ENCODE peak calls at places on chromosomes 1 and 21, in seven cellular contexts. I, B, T, Z, F, A and S are unnamed samples.

GRCh38 chr1:179342740-179343404 is 22.9 kb upstream of the AXDND1 start:
- DNase-seq in I (no peak), B (no peak), T (no peak), Z (no peak), F (no peak), A (no peak), S (no peak)

GRCh38 chr1:58768971-58769808 is 14.7 kb downstream of the JUN start:
- DNase-seq in I (peak), B (peak), T (peak), Z (peak), F (peak), A (peak), S (peak)

GRCh38 chr1:107140703-107141490 is at the start of gene NTNG1:
- DNase-seq in I (peak), B (no peak), T (peak), Z (no peak), F (peak), A (no peak), S (peak)

GRCh38 chr21:44392185-44392584 is 38.8 kb downstream of the TRPM2 start:
- DNase-seq in I (no peak), B (no peak), T (no peak), Z (no peak), F (no peak), A (no peak), S (no peak)

GRCh38 chr1:75136921-75137641 is 2.9 kb downstream of the LHX8 start:
- DNase-seq in I (peak), B (no peak), T (peak), Z (no peak), F (no peak), A (peak), S (no peak)

GRCh38 chr1:151898519-151898991 is 10.8 kb downstream of the THEM4 start:
- DNase-seq in I (no peak), B (no peak), T (no peak), Z (no peak), F (no peak), A (no peak), S (no peak)

GRCh38 chr1:81183157-81183952 is 617.4 kb upstream of the ADGRL2 start:
- DNase-seq in I (no peak), B (no peak), T (no peak), Z (no peak), F (no peak), A (no peak), S (no peak)

GRCh38 chr1:153288634-153289275 is 24.0 kb downstream of the PGLYRP3 start:
- DNase-seq in I (no peak), B (no peak), T (peak), Z (no peak), F (peak), A (no peak), S (peak)

GRCh38 chr1:106831511-106831910 is 225.0 kb upstream of the PRMT6 start:
- DNase-seq in I (no peak), B (no peak), T (no peak), Z (no peak), F (no peak), A (no peak), S (no peak)

GRCh38 chr1:33429332-33429731 is 1.6 kb downstream of the PHC2 start:
- DNase-seq in I (no peak), B (no peak), T (no peak), Z (no peak), F (no peak), A (no peak), S (no peak)

GRCh38 chr1:55443175-55443933 is 228.2 kb upstream of the USP24 start:
- DNase-seq in I (no peak), B (no peak), T (peak), Z (peak), F (no peak), A (no peak), S (peak)

GRCh38 chr1:98277111-98277510 is 356.3 kb upstream of the DPYD start:
- DNase-seq in I (peak), B (no peak), T (peak), Z (no peak), F (no peak), A (no peak), S (peak)

GRCh38 chr1:2100775-2101108 is 50.5 kb downstream of the PRKCZ start:
- DNase-seq in I (no peak), B (no peak), T (no peak), Z (no peak), F (no peak), A (no peak), S (no peak)

GRCh38 chr21:35904995-35905972 is 155.0 kb downstream of the SETD4 start:
- DNase-seq in I (no peak), B (no peak), T (peak), Z (no peak), F (no peak), A (no peak), S (peak)

GRCh38 chr1:119000371-119001180 is 12.4 kb upstream of the TBX15 start:
- DNase-seq in I (peak), B (no peak), T (peak), Z (no peak), F (no peak), A (peak), S (no peak)

GRCh38 chr1:180290265-180291001 is 60.4 kb downstream of the LHX4 start:
- DNase-seq in I (no peak), B (no peak), T (no peak), Z (no peak), F (no peak), A (no peak), S (no peak)

GRCh38 chr1:109161836-109162606 is 48.1 kb downstream of the ELAPOR1 start:
- DNase-seq in I (peak), B (no peak), T (peak), Z (no peak), F (no peak), A (peak), S (peak)

GRCh38 chr21:35352066-35352770 is 303.1 kb upstream of the RUNX1 start:
- DNase-seq in I (peak), B (no peak), T (peak), Z (no peak), F (no peak), A (no peak), S (no peak)

GRCh38 chr1:155177192-155177917 is 3.7 kb downstream of the TRIM46 start:
- DNase-seq in I (no peak), B (no peak), T (no peak), Z (no peak), F (no peak), A (no peak), S (no peak)

GRCh38 chr1:167518331-167518700 is at the start of gene CD247:
- DNase-seq in I (no peak), B (peak), T (no peak), Z (no peak), F (no peak), A (no peak), S (no peak)

GRCh38 chr1:202189919-202190715 is 3.5 kb upstream of the LGR6 start:
- DNase-seq in I (peak), B (no peak), T (no peak), Z (no peak), F (no peak), A (peak), S (no peak)

GRCh38 chr21:26194811-26195251 is 24.3 kb upstream of the APP start:
- DNase-seq in I (peak), B (no peak), T (peak), Z (no peak), F (no peak), A (no peak), S (no peak)

GRCh38 chr21:45590726-45591618 is 48.7 kb upstream of the SLC19A1 start:
- DNase-seq in I (peak), B (peak), T (no peak), Z (no peak), F (no peak), A (no peak), S (no peak)

GRCh38 chr1:116874622-116875277 is 35.0 kb upstream of the PTGFRN start:
- DNase-seq in I (no peak), B (no peak), T (no peak), Z (no peak), F (no peak), A (no peak), S (no peak)

GRCh38 chr1:169107673-169108160 is 1.2 kb downstream of the ATP1B1 start:
- DNase-seq in I (no peak), B (no peak), T (no peak), Z (no peak), F (no peak), A (no peak), S (no peak)

GRCh38 chr1:48415050-48415449 is 57.0 kb downstream of the SPATA6 start:
- DNase-seq in I (no peak), B (no peak), T (no peak), Z (no peak), F (no peak), A (no peak), S (no peak)

GRCh38 chr1:235917267-235917811 is 50.6 kb upstream of the LYST start:
- DNase-seq in I (peak), B (peak), T (peak), Z (peak), F (no peak), A (no peak), S (peak)

GRCh38 chr1:82782599-82782998 is 981.9 kb downstream of the ADGRL2 start:
- DNase-seq in I (no peak), B (no peak), T (no peak), Z (no peak), F (no peak), A (no peak), S (no peak)

GRCh38 chr1:111603979-111604378 is 15.6 kb upstream of the RAP1A start:
- DNase-seq in I (no peak), B (peak), T (no peak), Z (no peak), F (no peak), A (no peak), S (no peak)

GRCh38 chr1:181669209-181669608 is 185.9 kb downstream of the CACNA1E start:
- DNase-seq in I (no peak), B (no peak), T (no peak), Z (no peak), F (no peak), A (no peak), S (no peak)

GRCh38 chr1:177206831-177207230 is 36.1 kb downstream of the BRINP2 start:
- DNase-seq in I (no peak), B (no peak), T (peak), Z (no peak), F (no peak), A (no peak), S (no peak)

GRCh38 chr1:207459008-207459407 is 4.9 kb downstream of the CR2 start:
- DNase-seq in I (no peak), B (no peak), T (no peak), Z (no peak), F (no peak), A (no peak), S (no peak)

GRCh38 chr1:5479876-5480275 is 512.3 kb downstream of the NPHP4 start:
- DNase-seq in I (no peak), B (no peak), T (no peak), Z (no peak), F (no peak), A (peak), S (no peak)

GRCh38 chr21:26366781-26367180 is 196.2 kb upstream of the APP start:
- DNase-seq in I (no peak), B (no peak), T (peak), Z (no peak), F (no peak), A (no peak), S (peak)

GRCh38 chr1:2016123-2016522 is 3.0 kb upstream of the GABRD start:
- DNase-seq in I (no peak), B (no peak), T (no peak), Z (no peak), F (no peak), A (no peak), S (no peak)

GRCh38 chr1:58779059-58779754 is 4.6 kb downstream of the JUN start:
- DNase-seq in I (peak), B (no peak), T (no peak), Z (no peak), F (no peak), A (no peak), S (no peak)

GRCh38 chr1:2611034-2611501 is 21.7 kb downstream of the MMEL1 start:
- DNase-seq in I (peak), B (no peak), T (peak), Z (no peak), F (no peak), A (peak), S (no peak)